ENCODE peak calls at places on chromosomes 16 and 17, in six cellular contexts. One of them, this sample, is unnamed.
A peak's percentile ranks its signal among the peaks of the same experiment; 100 is the strongest.

GRCh38 chr17:39668141-39668924 is at the start of gene PNMT:
- DNase-seq in GM23248: peak; percentile 79
- DNase-seq in mesenteric fat pad: no peak
- DNase-seq in breast epithelium: no peak
- DNase-seq in stimulated activated CD4-positive, alpha-beta T cell treated with anti-CD3 and anti-CD28 coated beads, Interleukin-4, amount 100 ng/mL, for 24 hours: peak; percentile 75
- DNase-seq in heart left ventricle: peak; percentile 78
- DNase-seq in this sample: peak; percentile 86

GRCh38 chr17:45440161-45440859 is 7.6 kb upstream of the ARHGAP27 start:
- DNase-seq in GM23248: peak; percentile 28
- DNase-seq in mesenteric fat pad: no peak
- DNase-seq in stimulated activated CD4-positive, alpha-beta T cell treated with anti-CD3 and anti-CD28 coated beads, Interleukin-4, amount 100 ng/mL, for 24 hours: no peak
- DNase-seq in breast epithelium: peak; percentile 71
- DNase-seq in heart left ventricle: no peak
- DNase-seq in this sample: no peak

GRCh38 chr17:3012926-3013581 is 50.4 kb downstream of the OR1D5 start:
- DNase-seq in GM23248: peak; percentile 74
- DNase-seq in mesenteric fat pad: no peak
- DNase-seq in stimulated activated CD4-positive, alpha-beta T cell treated with anti-CD3 and anti-CD28 coated beads, Interleukin-4, amount 100 ng/mL, for 24 hours: peak; percentile 62
- DNase-seq in breast epithelium: peak; percentile 67
- DNase-seq in heart left ventricle: peak; percentile 62
- DNase-seq in this sample: no peak

GRCh38 chr17:16987830-16988601 is 16.1 kb upstream of the TNFRSF13B start:
- DNase-seq in GM23248: peak; percentile 93
- DNase-seq in heart left ventricle: peak; percentile 74
- DNase-seq in stimulated activated CD4-positive, alpha-beta T cell treated with anti-CD3 and anti-CD28 coated beads, Interleukin-4, amount 100 ng/mL, for 24 hours: peak; percentile 64
- DNase-seq in breast epithelium: no peak
- DNase-seq in mesenteric fat pad: peak; percentile 90
- DNase-seq in this sample: peak; percentile 61

GRCh38 chr17:47280072-47280811 is 26.6 kb downstream of the ITGB3 start:
- DNase-seq in mesenteric fat pad: no peak
- DNase-seq in GM23248: peak; percentile 50
- DNase-seq in heart left ventricle: no peak
- DNase-seq in stimulated activated CD4-positive, alpha-beta T cell treated with anti-CD3 and anti-CD28 coated beads, Interleukin-4, amount 100 ng/mL, for 24 hours: no peak
- DNase-seq in breast epithelium: no peak
- DNase-seq in this sample: peak; percentile 59

GRCh38 chr16:58198022-58198683 is at the start of gene CSNK2A2:
- DNase-seq in stimulated activated CD4-positive, alpha-beta T cell treated with anti-CD3 and anti-CD28 coated beads, Interleukin-4, amount 100 ng/mL, for 24 hours: peak; percentile 74
- DNase-seq in breast epithelium: peak; percentile 57
- DNase-seq in GM23248: peak; percentile 86
- DNase-seq in mesenteric fat pad: no peak
- DNase-seq in heart left ventricle: peak; percentile 76
- DNase-seq in this sample: peak; percentile 87

GRCh38 chr16:10594312-10594950 is 14.0 kb upstream of the EMP2 start:
- DNase-seq in heart left ventricle: no peak
- DNase-seq in GM23248: no peak
- DNase-seq in breast epithelium: peak; percentile 81
- DNase-seq in mesenteric fat pad: no peak
- DNase-seq in stimulated activated CD4-positive, alpha-beta T cell treated with anti-CD3 and anti-CD28 coated beads, Interleukin-4, amount 100 ng/mL, for 24 hours: no peak
- DNase-seq in this sample: no peak

GRCh38 chr17:76791053-76791980 is 53.4 kb downstream of the MFSD11 start:
- DNase-seq in GM23248: peak; percentile 86
- DNase-seq in stimulated activated CD4-positive, alpha-beta T cell treated with anti-CD3 and anti-CD28 coated beads, Interleukin-4, amount 100 ng/mL, for 24 hours: peak; percentile 23
- DNase-seq in breast epithelium: no peak
- DNase-seq in mesenteric fat pad: no peak
- DNase-seq in heart left ventricle: no peak
- DNase-seq in this sample: peak; percentile 87

GRCh38 chr17:67196422-67196821 is 48.6 kb downstream of the HELZ start:
- DNase-seq in heart left ventricle: no peak
- DNase-seq in mesenteric fat pad: no peak
- DNase-seq in breast epithelium: no peak
- DNase-seq in GM23248: no peak
- DNase-seq in stimulated activated CD4-positive, alpha-beta T cell treated with anti-CD3 and anti-CD28 coated beads, Interleukin-4, amount 100 ng/mL, for 24 hours: no peak
- DNase-seq in this sample: no peak

GRCh38 chr16:17885659-17886200 is 415.0 kb upstream of the XYLT1 start:
- DNase-seq in stimulated activated CD4-positive, alpha-beta T cell treated with anti-CD3 and anti-CD28 coated beads, Interleukin-4, amount 100 ng/mL, for 24 hours: no peak
- DNase-seq in mesenteric fat pad: no peak
- DNase-seq in breast epithelium: no peak
- DNase-seq in GM23248: no peak
- DNase-seq in heart left ventricle: no peak
- DNase-seq in this sample: no peak

GRCh38 chr16:972316-973002 is 1.7 kb upstream of the LMF1 start:
- DNase-seq in mesenteric fat pad: no peak
- DNase-seq in breast epithelium: no peak
- DNase-seq in heart left ventricle: no peak
- DNase-seq in GM23248: no peak
- DNase-seq in stimulated activated CD4-positive, alpha-beta T cell treated with anti-CD3 and anti-CD28 coated beads, Interleukin-4, amount 100 ng/mL, for 24 hours: no peak
- DNase-seq in this sample: no peak

GRCh38 chr16:52812945-52813556 is 239.6 kb downstream of the CHD9NB start:
- DNase-seq in breast epithelium: no peak
- DNase-seq in GM23248: peak; percentile 25
- DNase-seq in stimulated activated CD4-positive, alpha-beta T cell treated with anti-CD3 and anti-CD28 coated beads, Interleukin-4, amount 100 ng/mL, for 24 hours: no peak
- DNase-seq in mesenteric fat pad: no peak
- DNase-seq in heart left ventricle: no peak
- DNase-seq in this sample: no peak

GRCh38 chr17:55652825-55653224 is 69.8 kb downstream of the TMEM100 start:
- DNase-seq in breast epithelium: no peak
- DNase-seq in GM23248: no peak
- DNase-seq in stimulated activated CD4-positive, alpha-beta T cell treated with anti-CD3 and anti-CD28 coated beads, Interleukin-4, amount 100 ng/mL, for 24 hours: no peak
- DNase-seq in heart left ventricle: no peak
- DNase-seq in mesenteric fat pad: no peak
- DNase-seq in this sample: no peak

GRCh38 chr17:7016406-7016805 is 4.0 kb downstream of the RNASEK start:
- DNase-seq in heart left ventricle: no peak
- DNase-seq in GM23248: no peak
- DNase-seq in breast epithelium: no peak
- DNase-seq in mesenteric fat pad: no peak
- DNase-seq in stimulated activated CD4-positive, alpha-beta T cell treated with anti-CD3 and anti-CD28 coated beads, Interleukin-4, amount 100 ng/mL, for 24 hours: no peak
- DNase-seq in this sample: no peak

GRCh38 chr17:50661795-50662391 is 27.2 kb downstream of the ABCC3 start:
- DNase-seq in GM23248: peak; percentile 92
- DNase-seq in heart left ventricle: no peak
- DNase-seq in breast epithelium: peak; percentile 63
- DNase-seq in mesenteric fat pad: no peak
- DNase-seq in stimulated activated CD4-positive, alpha-beta T cell treated with anti-CD3 and anti-CD28 coated beads, Interleukin-4, amount 100 ng/mL, for 24 hours: peak; percentile 42
- DNase-seq in this sample: peak; percentile 91

GRCh38 chr16:50478021-50478772 is 70.0 kb upstream of the NKD1 start:
- DNase-seq in mesenteric fat pad: peak; percentile 79
- DNase-seq in breast epithelium: no peak
- DNase-seq in GM23248: no peak
- DNase-seq in heart left ventricle: no peak
- DNase-seq in stimulated activated CD4-positive, alpha-beta T cell treated with anti-CD3 and anti-CD28 coated beads, Interleukin-4, amount 100 ng/mL, for 24 hours: no peak
- DNase-seq in this sample: peak; percentile 1

GRCh38 chr16:48507886-48508285 is 102.1 kb downstream of the N4BP1 start:
- DNase-seq in GM23248: no peak
- DNase-seq in breast epithelium: no peak
- DNase-seq in heart left ventricle: no peak
- DNase-seq in stimulated activated CD4-positive, alpha-beta T cell treated with anti-CD3 and anti-CD28 coated beads, Interleukin-4, amount 100 ng/mL, for 24 hours: no peak
- DNase-seq in mesenteric fat pad: peak; percentile 60
- DNase-seq in this sample: no peak

GRCh38 chr16:29811170-29811895 is 660 bp upstream of the PRRT2 start:
- DNase-seq in heart left ventricle: peak; percentile 97
- DNase-seq in breast epithelium: peak; percentile 92
- DNase-seq in GM23248: peak; percentile 99
- DNase-seq in stimulated activated CD4-positive, alpha-beta T cell treated with anti-CD3 and anti-CD28 coated beads, Interleukin-4, amount 100 ng/mL, for 24 hours: peak; percentile 77
- DNase-seq in mesenteric fat pad: peak; percentile 97
- DNase-seq in this sample: peak; percentile 98

GRCh38 chr16:88803264-88803987 is at the start of gene CDT1:
- DNase-seq in breast epithelium: peak; percentile 82
- DNase-seq in mesenteric fat pad: peak; percentile 95
- DNase-seq in heart left ventricle: peak; percentile 86
- DNase-seq in GM23248: peak; percentile 85
- DNase-seq in stimulated activated CD4-positive, alpha-beta T cell treated with anti-CD3 and anti-CD28 coated beads, Interleukin-4, amount 100 ng/mL, for 24 hours: peak; percentile 84
- DNase-seq in this sample: peak; percentile 90

GRCh38 chr17:39928868-39929651 is 1.5 kb downstream of the LRRC3C start:
- DNase-seq in heart left ventricle: no peak
- DNase-seq in stimulated activated CD4-positive, alpha-beta T cell treated with anti-CD3 and anti-CD28 coated beads, Interleukin-4, amount 100 ng/mL, for 24 hours: no peak
- DNase-seq in GM23248: peak; percentile 97
- DNase-seq in mesenteric fat pad: no peak
- DNase-seq in breast epithelium: no peak
- DNase-seq in this sample: peak; percentile 75

GRCh38 chr16:25553711-25554436 is 137.9 kb upstream of the HS3ST4 start:
- DNase-seq in stimulated activated CD4-positive, alpha-beta T cell treated with anti-CD3 and anti-CD28 coated beads, Interleukin-4, amount 100 ng/mL, for 24 hours: no peak
- DNase-seq in breast epithelium: no peak
- DNase-seq in heart left ventricle: no peak
- DNase-seq in GM23248: peak; percentile 1
- DNase-seq in mesenteric fat pad: no peak
- DNase-seq in this sample: no peak

GRCh38 chr17:83152745-83153611 is 73.6 kb downstream of the METRNL start:
- DNase-seq in heart left ventricle: peak; percentile 65
- DNase-seq in breast epithelium: peak; percentile 49
- DNase-seq in mesenteric fat pad: no peak
- DNase-seq in stimulated activated CD4-positive, alpha-beta T cell treated with anti-CD3 and anti-CD28 coated beads, Interleukin-4, amount 100 ng/mL, for 24 hours: no peak
- DNase-seq in GM23248: no peak
- DNase-seq in this sample: no peak